ENCODE peak calls at places on chromosome 3, in nine cellular contexts. V is ovary; W is IMR-90; O is esophagus muscularis mucosa; F is MM.1S; Q is colonic mucosa; K is CD4-positive, CD25-positive, alpha-beta regulatory T cell; X is adrenal gland; P is breast epithelium. A is an unnamed sample.

GRCh38 chr3:185989511-185989910 is 51.7 kb upstream of the TRA2B start:
- DNase-seq in V (no peak), P (no peak), W (no peak), F (no peak), X (no peak), O (no peak), K (no peak), Q (no peak), A (no peak)

GRCh38 chr3:122955916-122956684 is 71.5 kb downstream of the SEMA5B start:
- DNase-seq in Q (no peak), O (no peak), K (no peak), W (no peak), F (no peak), V (no peak), P (no peak), X (no peak), A (no peak)

GRCh38 chr3:81363816-81364215 is 397.6 kb downstream of the GBE1 start:
- DNase-seq in X (no peak), O (no peak), W (no peak), P (no peak), K (no peak), Q (no peak), V (no peak), F (no peak), A (no peak)

GRCh38 chr3:177451940-177452484 is 254.7 kb upstream of the TBL1XR1 start:
- DNase-seq in P (no peak), W (peak; percentile 72), V (no peak), F (no peak), X (no peak), Q (no peak), O (no peak), K (no peak), A (no peak)

GRCh38 chr3:170751083-170751893 is 118.7 kb downstream of the RPL22L1 start:
- DNase-seq in X (peak; percentile 33), P (peak; percentile 65), K (no peak), W (peak; percentile 82), V (peak; percentile 68), Q (peak; percentile 40), O (no peak), F (no peak), A (peak; percentile 63)

GRCh38 chr3:55571216-55571813 is 84.2 kb upstream of the WNT5A start:
- DNase-seq in W (no peak), P (no peak), K (no peak), F (no peak), Q (no peak), O (no peak), V (no peak), X (no peak), A (no peak)

GRCh38 chr3:134839990-134840389 is 44.9 kb downstream of the EPHB1 start:
- DNase-seq in Q (no peak), X (no peak), F (peak; percentile 11), V (no peak), O (no peak), K (no peak), P (no peak), W (no peak), A (no peak)

GRCh38 chr3:42080452-42080872 is 10.7 kb upstream of the TRAK1 start:
- DNase-seq in V (no peak), P (no peak), X (peak; percentile 49), W (peak; percentile 32), Q (peak; percentile 80), O (no peak), F (no peak), K (peak; percentile 45), A (no peak)

GRCh38 chr3:55692958-55693558 is 206.0 kb upstream of the WNT5A start:
- DNase-seq in V (no peak), X (no peak), P (no peak), Q (no peak), W (peak; percentile 81), O (no peak), F (no peak), K (no peak), A (no peak)

GRCh38 chr3:42683875-42684593 is 1.3 kb upstream of the KLHL40 start:
- DNase-seq in Q (peak; percentile 65), K (peak; percentile 57), V (no peak), X (peak; percentile 93), O (peak; percentile 95), P (no peak), W (peak; percentile 97), F (peak; percentile 14), A (peak; percentile 81)

GRCh38 chr3:156576887-156577427 is 22.0 kb upstream of the SSR3 start:
- DNase-seq in O (no peak), F (no peak), P (no peak), X (no peak), K (no peak), Q (no peak), V (no peak), W (no peak), A (no peak)

GRCh38 chr3:184335661-184336483 is 1.5 kb upstream of the FAM131A start:
- DNase-seq in V (peak; percentile 94), K (peak; percentile 83), F (peak; percentile 78), X (peak; percentile 87), O (peak; percentile 95), W (peak; percentile 78), Q (peak; percentile 91), P (peak; percentile 85), A (no peak)

GRCh38 chr3:46960801-46961200 is 15.7 kb downstream of the CCDC12 start:
- DNase-seq in O (no peak), X (no peak), F (no peak), K (no peak), V (no peak), P (no peak), Q (no peak), W (no peak), A (no peak)

GRCh38 chr3:56494679-56495322 is 26.5 kb upstream of the ERC2 start:
- DNase-seq in Q (peak; percentile 84), W (peak; percentile 80), X (peak; percentile 85), V (peak; percentile 85), O (no peak), F (peak; percentile 91), K (peak; percentile 85), P (peak; percentile 61), A (peak; percentile 58)

GRCh38 chr3:152267831-152268500 is 763 bp upstream of the MBNL1 start:
- DNase-seq in F (no peak), X (no peak), O (no peak), W (no peak), V (no peak), P (no peak), K (no peak), Q (no peak), A (no peak)
- H3K9me3 ChIP-seq in F (no peaks in the 10 kb centered on the region), X (no peaks in the 10 kb centered on the region), O (no peaks in the 10 kb centered on the region), W (no peaks in the 10 kb centered on the region), V (no peaks in the 10 kb centered on the region), P (no peaks in the 10 kb centered on the region), K (no peaks in the 10 kb centered on the region), Q (no peaks in the 10 kb centered on the region), A (no peaks in the 10 kb centered on the region)

GRCh38 chr3:4981688-4982494 is 2.7 kb downstream of the BHLHE40 start:
- DNase-seq in O (no peak), W (peak; percentile 81), X (peak; percentile 54), V (no peak), K (no peak), Q (peak; percentile 59), F (no peak), P (no peak), A (no peak)

GRCh38 chr3:4980229-4981159 is 1.3 kb downstream of the BHLHE40 start:
- DNase-seq in X (peak; percentile 94), V (peak; percentile 95), O (peak; percentile 98), W (peak; percentile 92), F (peak; percentile 79), Q (peak; percentile 98), K (peak; percentile 85), P (peak; percentile 93), A (peak; percentile 81)

GRCh38 chr3:4979401-4980228 is at the start of gene BHLHE40:
- DNase-seq in X (no peak), K (peak; percentile 61), F (no peak), O (no peak), V (no peak), P (no peak), Q (peak; percentile 48), W (no peak), A (no peak)

GRCh38 chr3:4982773-4983738 is 3.8 kb downstream of the BHLHE40 start:
- DNase-seq in P (no peak), V (peak; percentile 47), O (no peak), K (no peak), F (no peak), W (peak; percentile 33), X (peak; percentile 50), Q (no peak), A (no peak)

GRCh38 chr3:4981160-4981687 is 2.0 kb downstream of the BHLHE40 start:
- DNase-seq in V (no peak), P (no peak), X (no peak), O (no peak), W (peak; percentile 34), F (no peak), Q (no peak), K (peak; percentile 23), A (no peak)
- H3K27me3 ChIP-seq in V (no peaks in the 10 kb centered on the region), P (no peaks in the 10 kb centered on the region), X (no peaks in the 10 kb centered on the region), O (no peaks in the 10 kb centered on the region), W (no peaks in the 10 kb centered on the region), F (no peaks in the 10 kb centered on the region), Q (no peaks in the 10 kb centered on the region), K (no peaks in the 10 kb centered on the region), A (no peaks in the 10 kb centered on the region)

DNA sequence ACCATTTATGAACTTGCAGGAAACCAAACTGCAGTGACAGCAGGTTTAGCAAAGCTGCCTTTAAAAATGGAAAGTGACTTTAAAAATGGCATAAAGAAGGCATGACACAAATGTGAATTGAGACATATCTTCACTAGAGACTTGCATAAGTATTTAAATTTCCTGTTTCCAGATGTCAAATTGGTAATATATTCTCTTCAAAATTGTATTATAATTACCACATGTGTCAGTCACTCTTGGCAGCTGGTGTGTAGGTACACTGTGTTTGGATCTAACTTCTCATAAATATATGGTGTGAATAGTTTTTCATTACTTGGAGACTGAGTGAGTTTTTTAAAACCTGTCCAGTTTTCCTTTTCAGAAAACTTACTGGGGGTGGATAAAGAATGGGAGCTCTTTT is 636.2 kb upstream of the SGO1 start:
- DNase-seq in O (no peak), W (no peak), P (no peak), K (no peak), X (no peak), Q (no peak), V (no peak), F (peak; percentile 48), A (no peak)
- H3K9me3 ChIP-seq in O (peaks cover 9% of the 10 kb centered on the region), W (no peaks in the 10 kb centered on the region), P (peaks cover 7% of the 10 kb centered on the region), K (peaks cover 9% of the 10 kb centered on the region), X (no peaks in the 10 kb centered on the region), Q (no peaks in the 10 kb centered on the region), V (peaks cover 3% of the 10 kb centered on the region), F (no peaks in the 10 kb centered on the region), A (no peaks in the 10 kb centered on the region)

GRCh38 chr3:13069495-13069894 is 3.7 kb downstream of the IQSEC1 start:
- DNase-seq in P (no peak), V (no peak), X (no peak), W (no peak), F (peak; percentile 51), Q (no peak), O (no peak), K (peak; percentile 90), A (no peak)

GRCh38 chr3:13072239-13073041 is 789 bp downstream of the IQSEC1 start:
- DNase-seq in O (no peak), P (no peak), X (peak; percentile 25), K (no peak), F (peak; percentile 85), Q (no peak), W (peak; percentile 2), V (no peak), A (no peak)

GRCh38 chr3:13070622-13071021 is 2.6 kb downstream of the IQSEC1 start:
- DNase-seq in P (no peak), F (no peak), X (no peak), O (no peak), Q (no peak), K (no peak), W (no peak), V (no peak), A (no peak)

GRCh38 chr3:13073042-13073906 is at the start of gene IQSEC1:
- DNase-seq in K (peak; percentile 62), Q (peak; percentile 29), F (peak; percentile 79), X (peak; percentile 37), V (peak; percentile 48), P (no peak), O (no peak), W (peak; percentile 7), A (no peak)

GRCh38 chr3:13071695-13072094 is 1.5 kb downstream of the IQSEC1 start:
- DNase-seq in K (no peak), W (no peak), P (no peak), O (no peak), Q (no peak), X (no peak), F (no peak), V (no peak), A (no peak)
- H3K27me3 ChIP-seq in K (peaks cover 2% of the 10 kb centered on the region), W (peaks cover 52% of the 10 kb centered on the region), P (peaks cover 6% of the 10 kb centered on the region), O (peaks cover 24% of the 10 kb centered on the region), Q (peaks cover 19% of the 10 kb centered on the region), X (peaks cover 30% of the 10 kb centered on the region), F (peaks cover 11% of the 10 kb centered on the region), V (no peaks in the 10 kb centered on the region), A (peaks cover 43% of the 10 kb centered on the region)